ENCODE peak calls at places on chromosome 10, in six cellular contexts. One of them, this sample, is unnamed.

GRCh38 chr10:38054361-38054797 is 39.8 kb upstream of the ZNF37A start:
- DNase-seq in ovary: no peak
- DNase-seq in coronary artery: no peak
- DNase-seq in adrenal gland: no peak
- DNase-seq in GM10248: no peak
- DNase-seq in RWPE1: peak; percentile 13
- DNase-seq in this sample: no peak

GRCh38 chr10:88152720-88153119 is 289.3 kb downstream of the PTEN start:
- DNase-seq in ovary: no peak
- DNase-seq in coronary artery: no peak
- DNase-seq in adrenal gland: peak; percentile 16
- DNase-seq in GM10248: peak; percentile 63
- DNase-seq in RWPE1: peak; percentile 90
- DNase-seq in this sample: peak; percentile 71

GRCh38 chr10:60762554-60762953 is 15.7 kb upstream of the CDK1 start:
- DNase-seq in ovary: no peak
- DNase-seq in coronary artery: no peak
- DNase-seq in adrenal gland: no peak
- DNase-seq in GM10248: no peak
- DNase-seq in RWPE1: no peak
- DNase-seq in this sample: no peak

GRCh38 chr10:42755591-42756093 is 27.0 kb upstream of the BMS1 start:
- DNase-seq in ovary: no peak
- DNase-seq in coronary artery: no peak
- DNase-seq in adrenal gland: no peak
- DNase-seq in GM10248: no peak
- DNase-seq in RWPE1: no peak
- DNase-seq in this sample: no peak

GRCh38 chr10:110356628-110357245 is 52.0 kb upstream of the SMNDC1 start:
- DNase-seq in ovary: peak; percentile 31
- DNase-seq in coronary artery: no peak
- DNase-seq in adrenal gland: peak; percentile 81
- DNase-seq in GM10248: peak; percentile 87
- DNase-seq in RWPE1: peak; percentile 84
- DNase-seq in this sample: peak; percentile 84

GRCh38 chr10:30436688-30437038 is 2.7 kb downstream of the MAP3K8 start:
- DNase-seq in ovary: no peak
- DNase-seq in coronary artery: no peak
- DNase-seq in adrenal gland: no peak
- DNase-seq in GM10248: no peak
- DNase-seq in RWPE1: no peak
- DNase-seq in this sample: no peak

GRCh38 chr10:84293574-84294016 is 34.8 kb upstream of the CCSER2 start:
- DNase-seq in ovary: no peak
- DNase-seq in coronary artery: no peak
- DNase-seq in adrenal gland: no peak
- DNase-seq in GM10248: no peak
- DNase-seq in RWPE1: no peak
- DNase-seq in this sample: no peak

GRCh38 chr10:43055991-43056567 is 20.8 kb upstream of the RET start:
- DNase-seq in ovary: peak; percentile 3
- DNase-seq in coronary artery: no peak
- DNase-seq in adrenal gland: peak; percentile 2
- DNase-seq in GM10248: no peak
- DNase-seq in RWPE1: no peak
- DNase-seq in this sample: no peak

GRCh38 chr10:44046605-44047004 is 338.3 kb downstream of the CXCL12 start:
- DNase-seq in ovary: no peak
- DNase-seq in coronary artery: no peak
- DNase-seq in adrenal gland: no peak
- DNase-seq in GM10248: no peak
- DNase-seq in RWPE1: peak; percentile 11
- DNase-seq in this sample: no peak

GRCh38 chr10:17134737-17135260 is 5.2 kb upstream of the CUBN start:
- DNase-seq in ovary: no peak
- DNase-seq in coronary artery: no peak
- DNase-seq in adrenal gland: no peak
- DNase-seq in GM10248: no peak
- DNase-seq in RWPE1: no peak
- DNase-seq in this sample: no peak

GRCh38 chr10:42596196-42596595 is 42.2 kb downstream of the ZNF33B start:
- DNase-seq in ovary: no peak
- DNase-seq in coronary artery: no peak
- DNase-seq in adrenal gland: no peak
- DNase-seq in GM10248: no peak
- DNase-seq in RWPE1: no peak
- DNase-seq in this sample: no peak

GRCh38 chr10:80413152-80413996 is 5.0 kb downstream of the PRXL2A start:
- DNase-seq in ovary: no peak
- DNase-seq in coronary artery: no peak
- DNase-seq in adrenal gland: no peak
- DNase-seq in GM10248: no peak
- DNase-seq in RWPE1: peak; percentile 68
- DNase-seq in this sample: no peak

GRCh38 chr10:79308016-79308415 is 39.3 kb upstream of the PPIF start:
- DNase-seq in ovary: no peak
- DNase-seq in coronary artery: no peak
- DNase-seq in adrenal gland: no peak
- DNase-seq in GM10248: no peak
- DNase-seq in RWPE1: no peak
- DNase-seq in this sample: no peak

GRCh38 chr10:54985732-54986131 is 184.7 kb upstream of the PCDH15 start:
- DNase-seq in ovary: no peak
- DNase-seq in coronary artery: no peak
- DNase-seq in adrenal gland: no peak
- DNase-seq in GM10248: no peak
- DNase-seq in RWPE1: peak; percentile 2
- DNase-seq in this sample: peak; percentile 6

DNA sequence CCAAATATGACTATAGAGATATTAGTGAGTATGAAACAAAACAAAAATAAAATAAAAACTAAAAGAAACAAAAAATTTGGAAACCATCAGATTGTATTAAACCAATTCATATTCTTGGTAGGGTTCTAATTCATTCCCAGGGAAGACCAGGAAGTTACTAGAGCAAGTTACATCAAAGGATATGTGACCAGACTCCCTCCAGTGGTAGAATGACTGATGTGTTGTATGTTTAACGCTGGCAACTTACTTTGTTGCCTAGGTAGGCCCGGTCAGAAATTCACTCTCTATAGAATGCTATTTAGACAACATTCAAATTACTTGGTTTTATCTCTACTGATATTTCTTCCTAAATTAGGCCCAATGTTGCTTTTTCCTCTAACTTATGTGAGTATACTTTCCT is 5.2 kb downstream of the PHYHIPL start:
- DNase-seq in ovary: no peak
- DNase-seq in coronary artery: no peak
- DNase-seq in adrenal gland: peak; percentile 7
- DNase-seq in GM10248: peak; percentile 34
- DNase-seq in RWPE1: peak; percentile 48
- DNase-seq in this sample: peak; percentile 51
- TF ChIP-seq CTCF in ovary: no peak
- TF ChIP-seq CTCF in coronary artery: no peak
- TF ChIP-seq CTCF in adrenal gland: peak; percentile 29
- TF ChIP-seq CTCF in GM10248: peak; percentile 53
- TF ChIP-seq CTCF in RWPE1: peak; percentile 45
- TF ChIP-seq CTCF in this sample: peak; percentile 25

DNA sequence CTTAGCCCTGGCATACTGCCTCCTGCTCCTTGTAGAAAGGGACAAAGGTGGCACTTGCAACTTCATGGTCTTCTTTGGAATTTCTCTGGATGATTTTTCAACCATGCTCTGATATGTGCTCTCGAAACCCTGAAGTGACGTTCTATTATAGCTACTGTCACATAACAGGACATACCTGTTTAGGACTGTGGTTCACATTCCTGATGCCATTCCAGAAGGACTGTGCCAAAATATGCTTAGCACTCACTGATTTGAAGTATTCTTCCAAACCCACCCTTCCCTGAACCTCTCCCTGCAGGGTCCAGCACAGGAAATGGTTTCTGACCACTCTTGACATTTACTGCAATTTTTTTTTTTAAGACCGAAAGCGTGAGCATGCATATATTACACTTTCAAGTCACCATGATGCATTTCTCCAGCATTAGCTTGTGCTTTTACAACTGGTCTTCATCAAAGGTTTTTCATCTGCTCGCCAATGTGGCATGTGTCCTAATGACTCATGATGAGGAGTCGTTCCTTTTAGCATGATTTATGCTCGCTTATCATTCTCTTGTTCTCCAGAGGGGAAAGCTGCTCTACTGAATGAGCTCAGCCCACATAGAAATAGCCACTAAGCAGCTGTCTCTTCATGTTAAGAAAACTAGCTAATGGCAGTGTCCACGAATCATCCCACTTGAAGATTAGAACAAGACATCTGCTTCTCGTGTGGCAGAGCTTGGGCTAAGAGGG is 135.2 kb downstream of the ADAM12 start:
- DNase-seq in ovary: peak; percentile 77
- DNase-seq in coronary artery: no peak
- DNase-seq in adrenal gland: peak; percentile 63
- DNase-seq in GM10248: no peak
- DNase-seq in RWPE1: peak; percentile 59
- DNase-seq in this sample: no peak
- TF ChIP-seq CTCF in ovary: no peak
- TF ChIP-seq CTCF in coronary artery: no peak
- TF ChIP-seq CTCF in adrenal gland: no peak
- TF ChIP-seq CTCF in GM10248: no peak
- TF ChIP-seq CTCF in RWPE1: no peak
- TF ChIP-seq CTCF in this sample: no peak

GRCh38 chr10:114548662-114549061 is 109.4 kb downstream of the ABLIM1 start:
- DNase-seq in ovary: peak; percentile 80
- DNase-seq in coronary artery: no peak
- DNase-seq in adrenal gland: no peak
- DNase-seq in GM10248: no peak
- DNase-seq in RWPE1: peak; percentile 54
- DNase-seq in this sample: peak; percentile 25

GRCh38 chr10:114552050-114552449 is 106.0 kb downstream of the ABLIM1 start:
- DNase-seq in ovary: no peak
- DNase-seq in coronary artery: no peak
- DNase-seq in adrenal gland: peak; percentile 50
- DNase-seq in GM10248: no peak
- DNase-seq in RWPE1: no peak
- DNase-seq in this sample: no peak

GRCh38 chr10:114547466-114547865 is 110.6 kb downstream of the ABLIM1 start:
- DNase-seq in ovary: no peak
- DNase-seq in coronary artery: no peak
- DNase-seq in adrenal gland: no peak
- DNase-seq in GM10248: no peak
- DNase-seq in RWPE1: no peak
- DNase-seq in this sample: no peak

GRCh38 chr10:114551310-114551972 is 106.6 kb downstream of the ABLIM1 start:
- DNase-seq in ovary: peak; percentile 63
- DNase-seq in coronary artery: no peak
- DNase-seq in adrenal gland: peak; percentile 60
- DNase-seq in GM10248: no peak
- DNase-seq in RWPE1: no peak
- DNase-seq in this sample: no peak

DNA sequence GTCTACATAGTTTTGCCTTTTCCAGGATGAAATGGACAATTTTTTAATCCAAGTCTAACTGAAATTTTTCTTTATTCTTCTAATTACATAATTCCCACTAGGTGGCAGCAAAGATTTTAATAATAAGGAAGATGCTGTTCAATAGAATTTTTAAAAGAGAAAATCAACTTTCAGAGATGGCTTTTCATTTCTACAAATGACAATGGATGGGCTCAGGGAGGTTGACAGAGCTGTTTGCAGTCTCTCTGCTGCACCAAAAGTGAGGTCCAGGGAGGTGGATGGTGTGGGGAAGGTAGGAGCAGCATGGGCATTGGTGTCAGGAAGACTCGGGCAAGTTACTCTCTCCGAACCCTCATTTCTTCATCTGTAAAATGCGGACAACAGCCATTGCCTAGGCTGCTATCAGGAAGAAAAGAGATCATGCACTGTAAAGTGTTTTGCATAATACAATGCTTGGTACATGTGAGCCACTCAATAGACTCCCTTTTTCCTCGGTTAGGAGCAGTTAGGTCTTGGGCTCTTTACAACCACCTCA is 107.3 kb downstream of the ABLIM1 start:
- DNase-seq in ovary: no peak
- DNase-seq in coronary artery: no peak
- DNase-seq in adrenal gland: no peak
- DNase-seq in GM10248: no peak
- DNase-seq in RWPE1: no peak
- DNase-seq in this sample: peak; percentile 24
- TF ChIP-seq CTCF in ovary: peak; percentile 51
- TF ChIP-seq CTCF in coronary artery: peak; percentile 33
- TF ChIP-seq CTCF in adrenal gland: peak; percentile 33
- TF ChIP-seq CTCF in GM10248: peak; percentile 40
- TF ChIP-seq CTCF in RWPE1: peak; percentile 30
- TF ChIP-seq CTCF in this sample: no peak

DNA sequence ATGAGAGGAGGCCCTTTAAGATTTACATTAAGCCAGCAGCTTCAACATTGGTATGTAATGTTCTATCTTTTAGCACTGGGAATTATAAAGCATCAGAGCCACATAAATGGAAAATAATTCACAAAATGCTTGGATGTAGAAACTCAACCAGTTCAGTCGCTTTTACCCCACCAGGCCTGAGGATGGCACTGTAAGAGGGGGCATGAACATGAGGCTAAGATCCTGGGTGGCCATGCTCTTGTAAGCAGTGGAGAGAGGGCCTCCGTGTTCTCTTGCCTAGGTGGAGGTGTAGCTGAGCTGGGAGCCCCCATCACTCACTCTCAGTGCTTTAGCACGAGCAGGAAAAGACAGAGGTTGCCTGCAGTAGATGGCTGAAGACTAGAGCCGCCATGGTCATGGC is 238.8 kb downstream of the FANK1 start:
- DNase-seq in ovary: no peak
- DNase-seq in coronary artery: no peak
- DNase-seq in adrenal gland: no peak
- DNase-seq in GM10248: no peak
- DNase-seq in RWPE1: no peak
- DNase-seq in this sample: no peak
- TF ChIP-seq CTCF in ovary: no peak
- TF ChIP-seq CTCF in coronary artery: no peak
- TF ChIP-seq CTCF in adrenal gland: no peak
- TF ChIP-seq CTCF in GM10248: no peak
- TF ChIP-seq CTCF in RWPE1: no peak
- TF ChIP-seq CTCF in this sample: no peak

DNA sequence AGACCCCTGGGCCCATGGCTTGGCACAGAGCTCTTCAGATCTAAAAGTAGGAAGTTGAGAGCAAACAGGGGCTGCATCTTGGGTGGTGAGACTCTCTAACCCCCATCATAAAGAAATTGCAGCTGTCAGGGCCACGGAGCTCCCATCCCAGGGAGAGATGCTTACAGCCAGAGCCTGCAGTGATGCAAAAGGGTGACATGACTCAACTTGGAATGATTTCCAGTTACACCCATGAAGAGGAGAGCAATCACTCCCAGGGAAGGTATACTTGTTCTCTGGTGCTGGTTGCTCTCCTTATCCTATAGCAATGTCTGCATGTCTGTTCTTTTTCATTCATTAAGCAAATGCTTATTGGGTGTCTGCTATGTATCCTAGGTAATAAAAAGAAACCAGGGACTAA is 228.0 kb downstream of the RAB11FIP2 start:
- DNase-seq in ovary: no peak
- DNase-seq in coronary artery: no peak
- DNase-seq in adrenal gland: no peak
- DNase-seq in GM10248: no peak
- DNase-seq in RWPE1: peak; percentile 28
- DNase-seq in this sample: no peak
- TF ChIP-seq CTCF in ovary: no peak
- TF ChIP-seq CTCF in coronary artery: no peak
- TF ChIP-seq CTCF in adrenal gland: no peak
- TF ChIP-seq CTCF in GM10248: no peak
- TF ChIP-seq CTCF in RWPE1: no peak
- TF ChIP-seq CTCF in this sample: no peak